ENCODE peak calls at places on chromosomes 6 and 20, in six cellular contexts. P, D, J, H, M and T are unnamed samples.

GRCh38 chr6:150857062-150857905 is 8.2 kb upstream of the MTHFD1L start:
- DNase-seq in P (no peak), D (peak; percentile 39), J (peak; percentile 94), H (peak; percentile 90), M (no peak), T (no peak)

GRCh38 chr6:101236709-101237108 is 156.8 kb upstream of the GRIK2 start:
- DNase-seq in P (no peak), D (no peak), J (no peak), H (no peak), M (no peak), T (no peak)

GRCh38 chr20:23086056-23086551 is at the start of gene CD93:
- DNase-seq in P (no peak), D (no peak), J (no peak), H (no peak), M (peak; percentile 8), T (no peak)

GRCh38 chr20:5654557-5654956 is 95.6 kb upstream of the SHLD1 start:
- DNase-seq in P (no peak), D (no peak), J (peak; percentile 59), H (peak; percentile 99), M (no peak), T (no peak)

GRCh38 chr6:76810286-76810685 is 653.0 kb downstream of the HTR1B start:
- DNase-seq in P (no peak), D (no peak), J (no peak), H (no peak), M (peak; percentile 42), T (no peak)

GRCh38 chr6:116672306-116672705 is 3.7 kb upstream of the ZUP1 start:
- DNase-seq in P (no peak), D (no peak), J (no peak), H (no peak), M (no peak), T (no peak)

GRCh38 chr6:90072501-90072900 is 178.2 kb downstream of the GJA10 start:
- DNase-seq in P (no peak), D (no peak), J (no peak), H (no peak), M (no peak), T (no peak)

GRCh38 chr6:138310294-138310693 is 67.4 kb upstream of the SMIM28 start:
- DNase-seq in P (no peak), D (no peak), J (no peak), H (no peak), M (no peak), T (no peak)

GRCh38 chr6:33696538-33697518 is 14.7 kb downstream of the UQCC2 start:
- DNase-seq in P (peak; percentile 80), D (peak; percentile 71), J (peak; percentile 61), H (no peak), M (no peak), T (no peak)

GRCh38 chr6:152160346-152160745 is 352.9 kb downstream of the ESR1 start:
- DNase-seq in P (no peak), D (no peak), J (no peak), H (no peak), M (no peak), T (no peak)

GRCh38 chr20:48052492-48052870 is 267.2 kb upstream of the SULF2 start:
- DNase-seq in P (no peak), D (peak; percentile 84), J (peak; percentile 78), H (no peak), M (no peak), T (no peak)

GRCh38 chr6:44237021-44237812 is 9.7 kb upstream of the HSP90AB1 start:
- DNase-seq in P (peak; percentile 33), D (peak; percentile 93), J (peak; percentile 95), H (peak; percentile 96), M (peak; percentile 92), T (peak; percentile 91)

GRCh38 chr6:70886661-70887060 is 70.2 kb downstream of the B3GAT2 start:
- DNase-seq in P (no peak), D (no peak), J (no peak), H (no peak), M (no peak), T (no peak)

GRCh38 chr6:98985391-98985790 is 37.6 kb upstream of the FBXL4 start:
- DNase-seq in P (no peak), D (no peak), J (no peak), H (no peak), M (no peak), T (no peak)

GRCh38 chr6:7332090-7332745 is 19.2 kb upstream of the SSR1 start:
- DNase-seq in P (no peak), D (no peak), J (peak; percentile 11), H (no peak), M (no peak), T (no peak)

DNA sequence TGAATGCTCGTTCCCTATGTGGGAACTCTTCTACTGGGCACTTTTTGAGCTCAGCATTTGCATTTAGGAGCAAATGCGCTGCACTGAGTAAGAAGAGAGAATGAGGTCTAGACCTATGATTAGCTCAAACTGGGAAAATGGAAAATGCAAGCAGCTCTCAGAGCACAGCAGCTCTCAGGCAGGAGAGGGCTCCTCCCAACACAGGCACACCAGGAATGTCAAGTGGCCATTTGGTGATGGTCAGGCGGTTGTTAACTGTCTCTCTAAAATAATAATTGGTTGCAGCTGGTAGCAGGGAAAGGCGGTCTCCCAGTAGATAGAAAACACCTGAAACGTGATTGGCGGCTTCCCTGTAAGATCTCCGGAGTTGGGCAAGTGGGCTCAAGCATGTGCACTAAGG is 162.0 kb upstream of the ECI2 start:
- DNase-seq in P (no peak), D (no peak), J (no peak), H (no peak), M (no peak), T (no peak)
- H3K4me1 ChIP-seq in P (no peaks in the 10 kb centered on the region), D (peaks cover 3% of the 10 kb centered on the region), J (peaks cover 15% of the 10 kb centered on the region), H (no peaks in the 10 kb centered on the region), M (no peaks in the 10 kb centered on the region), T (no peaks in the 10 kb centered on the region)

DNA sequence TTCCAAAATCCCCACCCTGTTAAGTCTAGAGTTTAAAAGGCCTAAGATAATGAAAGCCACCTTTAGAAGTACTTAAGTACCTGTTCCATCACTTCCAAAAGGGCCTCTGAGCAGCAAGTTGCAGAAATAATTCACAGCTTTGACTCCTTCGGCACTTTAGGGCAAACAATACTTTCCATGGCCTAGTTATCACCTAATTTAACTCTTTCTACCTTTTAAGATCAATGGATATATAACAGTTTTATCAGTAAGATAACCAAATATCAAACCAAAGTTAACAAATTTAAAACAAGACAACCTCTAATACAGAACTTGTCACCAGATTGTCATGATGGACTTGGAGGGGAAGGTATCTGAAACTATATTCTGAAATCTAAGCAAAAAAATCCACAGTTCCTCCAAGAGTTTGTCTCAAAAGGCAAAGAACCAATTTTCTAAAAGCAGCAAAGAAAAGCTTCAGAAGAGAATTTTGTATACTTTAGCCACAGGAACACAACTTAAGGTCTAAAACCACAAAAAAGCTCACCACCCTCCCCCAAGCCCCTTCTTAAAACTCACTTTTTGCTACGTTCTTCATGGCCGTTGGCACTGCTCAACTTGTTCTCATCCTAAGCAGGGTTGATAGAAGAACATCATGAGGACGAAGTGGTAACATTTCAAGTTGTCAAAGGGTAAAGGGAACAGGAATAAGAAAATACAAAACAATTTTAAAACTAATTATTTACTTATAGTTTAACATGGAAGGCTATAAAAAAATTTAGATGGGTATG is 3.5 kb downstream of the RBM39 start:
- DNase-seq in P (no peak), D (no peak), J (no peak), H (no peak), M (no peak), T (no peak)
- H3K4me1 ChIP-seq in P (peaks cover 49% of the 10 kb centered on the region), D (peaks cover 46% of the 10 kb centered on the region), J (peaks cover 54% of the 10 kb centered on the region), H (peaks cover 63% of the 10 kb centered on the region), M (peaks cover 17% of the 10 kb centered on the region), T (peaks cover 48% of the 10 kb centered on the region)

GRCh38 chr20:63572071-63572787 is 1.8 kb downstream of the HELZ2 start:
- DNase-seq in P (no peak), D (no peak), J (no peak), H (no peak), M (no peak), T (no peak)

GRCh38 chr20:63568170-63568981 is 5.7 kb downstream of the HELZ2 start:
- DNase-seq in P (no peak), D (no peak), J (no peak), H (no peak), M (no peak), T (no peak)

GRCh38 chr20:63568986-63569949 is 4.8 kb downstream of the HELZ2 start:
- DNase-seq in P (no peak), D (no peak), J (no peak), H (no peak), M (no peak), T (no peak)

GRCh38 chr20:63572788-63573738 is 976 bp downstream of the HELZ2 start:
- DNase-seq in P (no peak), D (no peak), J (peak; percentile 10), H (peak; percentile 49), M (peak; percentile 47), T (no peak)

GRCh38 chr20:63570281-63571086 is 3.6 kb downstream of the HELZ2 start:
- DNase-seq in P (no peak), D (no peak), J (no peak), H (no peak), M (no peak), T (no peak)
- H3K4me1 ChIP-seq in P (peaks cover 18% of the 10 kb centered on the region), D (peaks cover 7% of the 10 kb centered on the region), J (peaks cover 16% of the 10 kb centered on the region), H (peaks cover 18% of the 10 kb centered on the region), M (no peaks in the 10 kb centered on the region), T (peaks cover 15% of the 10 kb centered on the region)

DNA sequence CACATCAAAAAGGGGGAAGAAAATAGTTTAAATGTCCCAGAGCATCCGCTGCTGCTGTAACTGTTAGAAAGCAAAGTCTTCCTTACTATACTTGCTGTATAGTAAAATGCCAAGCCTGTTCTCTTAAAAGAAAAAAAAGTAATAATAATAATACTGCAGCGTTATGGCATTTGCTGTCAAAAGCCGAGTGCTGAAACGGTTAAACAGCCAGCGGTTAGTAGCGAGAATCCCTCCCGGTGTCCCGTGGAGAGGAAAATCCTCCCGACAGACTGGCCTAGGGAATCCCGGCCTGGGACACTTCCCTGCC is 19.5 kb upstream of the NFATC2 start:
- DNase-seq in P (no peak), D (no peak), J (no peak), H (no peak), M (no peak), T (no peak)
- H3K4me1 ChIP-seq in P (no peaks in the 10 kb centered on the region), D (peaks cover 24% of the 10 kb centered on the region), J (peaks cover 44% of the 10 kb centered on the region), H (peaks cover 45% of the 10 kb centered on the region), M (peaks cover 14% of the 10 kb centered on the region), T (peaks cover 28% of the 10 kb centered on the region)

DNA sequence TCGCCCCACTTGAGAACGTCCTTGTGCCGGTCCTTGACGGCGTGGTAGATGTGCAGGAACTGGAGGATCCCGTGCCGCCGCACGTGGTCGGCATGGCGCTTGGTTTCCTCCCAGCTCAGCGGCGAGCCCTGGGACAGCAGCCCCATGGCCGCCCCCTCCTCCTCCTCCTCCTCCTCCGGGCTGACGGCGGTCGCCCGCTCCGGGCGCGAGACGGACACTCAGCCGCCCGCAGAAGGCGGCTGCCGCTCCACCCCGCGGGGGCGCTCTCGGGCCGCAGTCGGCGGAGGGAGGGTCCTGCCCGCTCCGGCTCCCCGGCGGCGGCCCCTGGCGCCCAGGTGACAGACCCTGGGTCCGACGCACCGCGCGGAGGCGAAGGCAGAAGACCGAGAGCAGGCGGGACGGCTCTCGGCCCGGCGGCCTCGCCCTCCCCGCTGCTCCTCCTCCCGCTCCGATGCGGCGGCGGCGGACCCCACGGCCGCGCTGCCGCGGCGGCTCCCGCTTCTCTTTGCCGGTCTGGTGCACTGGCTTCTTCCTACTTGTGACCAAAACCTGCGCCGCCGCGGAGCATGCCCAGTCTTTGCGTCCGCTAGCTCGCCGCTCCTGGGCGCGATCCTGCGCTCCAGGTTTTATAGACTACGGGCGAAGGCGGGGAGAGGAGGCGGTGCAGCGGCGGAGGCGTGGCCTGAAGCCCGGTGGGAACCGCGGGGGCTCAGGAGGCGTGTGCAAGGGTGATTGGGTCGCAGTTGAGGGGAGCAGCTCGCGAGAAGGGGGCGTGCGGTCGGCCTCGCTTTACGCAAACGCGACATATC is at the start of gene GCLC:
- DNase-seq in P (peak; percentile 97), D (peak; percentile 95), J (peak; percentile 98), H (peak; percentile 94), M (peak; percentile 97), T (peak; percentile 93)
- H3K4me1 ChIP-seq in P (peaks cover 34% of the 10 kb centered on the region), D (peaks cover 52% of the 10 kb centered on the region), J (peaks cover 36% of the 10 kb centered on the region), H (peaks cover 40% of the 10 kb centered on the region), M (peaks cover 32% of the 10 kb centered on the region), T (peaks cover 14% of the 10 kb centered on the region)